ENCODE peak calls at places on chromosomes 3 and 15, in eight cellular contexts. E, Y, S, A, F, X, B and J are unnamed samples.

GRCh38 chr15:49169880-49170597 is at the start of gene GALK2:
- DNase-seq in S (peak; percentile 95), B (peak; percentile 91), F (peak; percentile 79), X (peak; percentile 78), A (peak; percentile 53), E (peak; percentile 87), Y (peak; percentile 93), J (peak; percentile 69)

GRCh38 chr3:75136100-75136897 is 521.8 kb upstream of the CNTN3 start:
- DNase-seq in Y (no peak), X (no peak), F (no peak), S (no peak), A (no peak), B (no peak), E (no peak), J (no peak)

GRCh38 chr3:59185586-59186381 is 136.0 kb upstream of the CFAP20DC start:
- DNase-seq in Y (no peak), B (no peak), X (no peak), S (no peak), E (no peak), F (no peak), A (no peak), J (no peak)

GRCh38 chr3:6504385-6504784 is 356.5 kb upstream of the GRM7 start:
- DNase-seq in E (no peak), S (no peak), X (no peak), B (no peak), F (no peak), Y (no peak), A (no peak), J (no peak)

GRCh38 chr3:46715507-46716175 is 2.0 kb downstream of the PRSS50 start:
- DNase-seq in X (no peak), S (no peak), E (no peak), Y (no peak), A (no peak), F (peak; percentile 27), B (no peak), J (no peak)

GRCh38 chr3:129252748-129253147 is 3.3 kb downstream of the COPG1 start:
- DNase-seq in E (no peak), B (no peak), F (no peak), X (no peak), S (no peak), A (no peak), Y (no peak), J (no peak)

GRCh38 chr15:74523982-74524381 is 17.0 kb upstream of the ARID3B start:
- DNase-seq in Y (no peak), X (no peak), B (no peak), F (no peak), E (no peak), A (no peak), S (no peak), J (no peak)

GRCh38 chr15:43958894-43959330 is 132.1 kb downstream of the WDR76 start:
- DNase-seq in A (no peak), E (no peak), X (no peak), S (no peak), B (no peak), Y (no peak), F (no peak), J (no peak)

GRCh38 chr15:70025413-70026296 is 72.1 kb downstream of the TLE3 start:
- DNase-seq in A (no peak), F (no peak), S (peak; percentile 37), X (no peak), Y (no peak), E (no peak), B (no peak), J (no peak)

GRCh38 chr3:194489736-194490612 is 3.2 kb upstream of the ATP13A3 start:
- DNase-seq in X (no peak), A (no peak), F (peak; percentile 78), Y (no peak), S (no peak), E (no peak), B (no peak), J (no peak)

GRCh38 chr3:172953576-172953975 is 187.5 kb downstream of the SPATA16 start:
- DNase-seq in F (no peak), A (no peak), B (no peak), S (no peak), Y (no peak), E (no peak), X (no peak), J (no peak)

GRCh38 chr3:12253944-12254343 is 34.9 kb upstream of the PPARG start:
- DNase-seq in X (no peak), A (no peak), Y (no peak), B (no peak), E (no peak), F (no peak), S (no peak), J (no peak)

GRCh38 chr3:25652921-25653320 is 11.8 kb downstream of the TOP2B start:
- DNase-seq in E (no peak), Y (no peak), F (no peak), A (no peak), S (no peak), X (no peak), B (no peak), J (no peak)

GRCh38 chr3:141526709-141527108 is 39.9 kb downstream of the RASA2 start:
- DNase-seq in B (no peak), Y (no peak), A (no peak), S (no peak), X (no peak), F (no peak), E (no peak), J (no peak)

GRCh38 chr15:52509500-52510244 is 19.0 kb downstream of the MYO5A start:
- DNase-seq in B (no peak), F (no peak), X (no peak), E (no peak), Y (no peak), S (peak; percentile 63), A (no peak), J (no peak)

GRCh38 chr15:39833515-39833981 is 50.9 kb upstream of the FSIP1 start:
- DNase-seq in F (no peak), S (no peak), E (no peak), Y (no peak), B (no peak), A (no peak), X (no peak), J (no peak)

GRCh38 chr3:133490468-133491351 is 82.8 kb upstream of the CDV3 start:
- DNase-seq in A (peak; percentile 38), F (peak; percentile 85), X (no peak), E (no peak), S (no peak), B (no peak), Y (no peak), J (peak; percentile 57)

GRCh38 chr3:126926684-126927404 is 56.1 kb upstream of the PLXNA1 start:
- DNase-seq in A (no peak), S (no peak), B (no peak), X (peak; percentile 49), Y (peak; percentile 66), F (no peak), E (no peak), J (no peak)

GRCh38 chr3:157405457-157405856 is 31.2 kb upstream of the PTX3 start:
- DNase-seq in X (no peak), Y (no peak), F (no peak), A (no peak), S (no peak), E (no peak), B (no peak), J (no peak)

GRCh38 chr3:128973988-128974564 is 19.8 kb downstream of the CFAP92 start:
- DNase-seq in A (no peak), X (no peak), F (no peak), E (no peak), B (no peak), S (no peak), Y (no peak), J (no peak)

GRCh38 chr15:91281991-91282390 is 181.9 kb downstream of the SV2B start:
- DNase-seq in A (no peak), F (no peak), S (no peak), B (no peak), E (no peak), X (no peak), Y (no peak), J (no peak)

GRCh38 chr3:45596290-45596791 is 1.8 kb downstream of the LIMD1 start:
- DNase-seq in X (no peak), Y (no peak), S (no peak), B (no peak), E (no peak), A (no peak), F (peak; percentile 82), J (no peak)

GRCh38 chr15:74906193-74906449 is 530 bp downstream of the FAM219B start:
- DNase-seq in A (peak; percentile 28), F (no peak), E (no peak), Y (no peak), S (peak; percentile 85), X (no peak), B (no peak), J (no peak)